ENCODE peak calls at places on chromosomes 12 and 14, in seven cellular contexts. One of them, this sample, is unnamed.

GRCh38 chr14:101098641-101099040 is 195.1 kb upstream of the RTL1 start:
- DNase-seq in AG04450: no peak
- DNase-seq in effector memory CD4-positive, alpha-beta T cell: no peak
- DNase-seq in transverse colon: no peak
- DNase-seq in left ventricle myocardium inferior: no peak
- DNase-seq in endothelial cell of umbilical vein: peak; percentile 98
- DNase-seq in IMR-90: no peak
- DNase-seq in this sample: no peak

GRCh38 chr14:69853774-69854173 is 25.4 kb upstream of the SMOC1 start:
- DNase-seq in AG04450: no peak
- DNase-seq in left ventricle myocardium inferior: no peak
- DNase-seq in endothelial cell of umbilical vein: no peak
- DNase-seq in IMR-90: no peak
- DNase-seq in effector memory CD4-positive, alpha-beta T cell: no peak
- DNase-seq in transverse colon: no peak
- DNase-seq in this sample: no peak

GRCh38 chr12:130013771-130014484 is 110.1 kb upstream of the TMEM132D start:
- DNase-seq in transverse colon: peak; percentile 35
- DNase-seq in AG04450: no peak
- DNase-seq in left ventricle myocardium inferior: peak; percentile 22
- DNase-seq in effector memory CD4-positive, alpha-beta T cell: no peak
- DNase-seq in IMR-90: no peak
- DNase-seq in endothelial cell of umbilical vein: no peak
- DNase-seq in this sample: no peak

GRCh38 chr12:109544955-109545531 is 28.3 kb downstream of the MMAB start:
- DNase-seq in AG04450: no peak
- DNase-seq in IMR-90: peak; percentile 37
- DNase-seq in left ventricle myocardium inferior: no peak
- DNase-seq in effector memory CD4-positive, alpha-beta T cell: no peak
- DNase-seq in transverse colon: no peak
- DNase-seq in endothelial cell of umbilical vein: peak; percentile 26
- DNase-seq in this sample: no peak

GRCh38 chr14:36268957-36269734 is 51.3 kb downstream of the MBIP start:
- DNase-seq in effector memory CD4-positive, alpha-beta T cell: no peak
- DNase-seq in transverse colon: no peak
- DNase-seq in IMR-90: no peak
- DNase-seq in AG04450: no peak
- DNase-seq in left ventricle myocardium inferior: no peak
- DNase-seq in endothelial cell of umbilical vein: no peak
- DNase-seq in this sample: no peak

GRCh38 chr14:67820428-67820881 is 876 bp downstream of the RAD51B start:
- DNase-seq in left ventricle myocardium inferior: no peak
- DNase-seq in IMR-90: peak; percentile 31
- DNase-seq in endothelial cell of umbilical vein: peak; percentile 24
- DNase-seq in AG04450: no peak
- DNase-seq in effector memory CD4-positive, alpha-beta T cell: no peak
- DNase-seq in transverse colon: peak; percentile 36
- DNase-seq in this sample: no peak

GRCh38 chr14:51836417-51836816 is 24.0 kb upstream of the GNG2 start:
- DNase-seq in endothelial cell of umbilical vein: no peak
- DNase-seq in left ventricle myocardium inferior: no peak
- DNase-seq in effector memory CD4-positive, alpha-beta T cell: no peak
- DNase-seq in IMR-90: no peak
- DNase-seq in transverse colon: no peak
- DNase-seq in AG04450: no peak
- DNase-seq in this sample: no peak

GRCh38 chr12:78804262-78804661 is 60.3 kb upstream of the SYT1 start:
- DNase-seq in effector memory CD4-positive, alpha-beta T cell: no peak
- DNase-seq in transverse colon: no peak
- DNase-seq in IMR-90: no peak
- DNase-seq in AG04450: no peak
- DNase-seq in left ventricle myocardium inferior: no peak
- DNase-seq in endothelial cell of umbilical vein: no peak
- DNase-seq in this sample: peak; percentile 30

GRCh38 chr14:59245809-59246295 is 57.4 kb downstream of the DAAM1 start:
- DNase-seq in left ventricle myocardium inferior: no peak
- DNase-seq in endothelial cell of umbilical vein: no peak
- DNase-seq in IMR-90: no peak
- DNase-seq in transverse colon: no peak
- DNase-seq in AG04450: no peak
- DNase-seq in effector memory CD4-positive, alpha-beta T cell: no peak
- DNase-seq in this sample: no peak

GRCh38 chr12:119843100-119843499 is 34.0 kb downstream of the CIT start:
- DNase-seq in AG04450: no peak
- DNase-seq in IMR-90: peak; percentile 23
- DNase-seq in effector memory CD4-positive, alpha-beta T cell: no peak
- DNase-seq in left ventricle myocardium inferior: no peak
- DNase-seq in transverse colon: no peak
- DNase-seq in endothelial cell of umbilical vein: no peak
- DNase-seq in this sample: no peak

GRCh38 chr12:28446031-28446430 is 255.8 kb downstream of the CCDC91 start:
- DNase-seq in AG04450: no peak
- DNase-seq in IMR-90: peak; percentile 29
- DNase-seq in left ventricle myocardium inferior: no peak
- DNase-seq in transverse colon: no peak
- DNase-seq in endothelial cell of umbilical vein: no peak
- DNase-seq in effector memory CD4-positive, alpha-beta T cell: no peak
- DNase-seq in this sample: no peak

GRCh38 chr14:75880512-75880911 is 101.3 kb downstream of the TGFB3 start:
- DNase-seq in transverse colon: no peak
- DNase-seq in left ventricle myocardium inferior: no peak
- DNase-seq in AG04450: no peak
- DNase-seq in IMR-90: no peak
- DNase-seq in endothelial cell of umbilical vein: no peak
- DNase-seq in effector memory CD4-positive, alpha-beta T cell: no peak
- DNase-seq in this sample: no peak

GRCh38 chr12:42961395-42961794 is 371.8 kb upstream of the PRICKLE1 start:
- DNase-seq in left ventricle myocardium inferior: no peak
- DNase-seq in endothelial cell of umbilical vein: peak; percentile 89
- DNase-seq in AG04450: peak; percentile 63
- DNase-seq in transverse colon: no peak
- DNase-seq in effector memory CD4-positive, alpha-beta T cell: no peak
- DNase-seq in IMR-90: peak; percentile 64
- DNase-seq in this sample: no peak

GRCh38 chr12:48998497-48999353 is 450 bp downstream of the DDN start:
- DNase-seq in endothelial cell of umbilical vein: no peak
- DNase-seq in effector memory CD4-positive, alpha-beta T cell: no peak
- DNase-seq in transverse colon: peak; percentile 60
- DNase-seq in IMR-90: peak; percentile 30
- DNase-seq in left ventricle myocardium inferior: no peak
- DNase-seq in AG04450: no peak
- DNase-seq in this sample: no peak

GRCh38 chr14:22553445-22553844 is 35.6 kb downstream of the DAD1 start:
- DNase-seq in IMR-90: no peak
- DNase-seq in effector memory CD4-positive, alpha-beta T cell: no peak
- DNase-seq in AG04450: no peak
- DNase-seq in endothelial cell of umbilical vein: no peak
- DNase-seq in left ventricle myocardium inferior: no peak
- DNase-seq in transverse colon: no peak
- DNase-seq in this sample: no peak

GRCh38 chr12:32365473-32366064 is 33.8 kb upstream of the FGD4 start:
- DNase-seq in transverse colon: peak; percentile 60
- DNase-seq in effector memory CD4-positive, alpha-beta T cell: no peak
- DNase-seq in IMR-90: peak; percentile 82
- DNase-seq in AG04450: peak; percentile 47
- DNase-seq in left ventricle myocardium inferior: peak; percentile 23
- DNase-seq in endothelial cell of umbilical vein: peak; percentile 85
- DNase-seq in this sample: no peak

GRCh38 chr12:4116251-4117111 is 157.1 kb upstream of the CCND2 start:
- DNase-seq in IMR-90: peak; percentile 82
- DNase-seq in AG04450: peak; percentile 61
- DNase-seq in transverse colon: peak; percentile 60
- DNase-seq in left ventricle myocardium inferior: no peak
- DNase-seq in effector memory CD4-positive, alpha-beta T cell: no peak
- DNase-seq in endothelial cell of umbilical vein: peak; percentile 14
- DNase-seq in this sample: no peak

GRCh38 chr14:93975791-93976476 is 436 bp downstream of the ASB2 start:
- DNase-seq in transverse colon: no peak
- DNase-seq in effector memory CD4-positive, alpha-beta T cell: no peak
- DNase-seq in left ventricle myocardium inferior: no peak
- DNase-seq in AG04450: no peak
- DNase-seq in IMR-90: no peak
- DNase-seq in endothelial cell of umbilical vein: no peak
- DNase-seq in this sample: no peak

GRCh38 chr12:89064780-89065179 is 287.5 kb downstream of the DUSP6 start:
- DNase-seq in transverse colon: no peak
- DNase-seq in endothelial cell of umbilical vein: no peak
- DNase-seq in IMR-90: peak; percentile 71
- DNase-seq in effector memory CD4-positive, alpha-beta T cell: no peak
- DNase-seq in left ventricle myocardium inferior: no peak
- DNase-seq in AG04450: no peak
- DNase-seq in this sample: no peak

GRCh38 chr14:61380984-61381383 is 59.6 kb downstream of the PRKCH start:
- DNase-seq in left ventricle myocardium inferior: no peak
- DNase-seq in effector memory CD4-positive, alpha-beta T cell: no peak
- DNase-seq in transverse colon: no peak
- DNase-seq in AG04450: no peak
- DNase-seq in endothelial cell of umbilical vein: no peak
- DNase-seq in IMR-90: no peak
- DNase-seq in this sample: no peak

GRCh38 chr12:119528241-119528640 is 65.3 kb upstream of the TMEM233 start:
- DNase-seq in endothelial cell of umbilical vein: no peak
- DNase-seq in effector memory CD4-positive, alpha-beta T cell: no peak
- DNase-seq in transverse colon: no peak
- DNase-seq in left ventricle myocardium inferior: no peak
- DNase-seq in IMR-90: no peak
- DNase-seq in AG04450: no peak
- DNase-seq in this sample: no peak

GRCh38 chr12:19434538-19434937 is 4.8 kb upstream of the AEBP2 start:
- DNase-seq in left ventricle myocardium inferior: no peak
- DNase-seq in IMR-90: no peak
- DNase-seq in endothelial cell of umbilical vein: no peak
- DNase-seq in AG04450: no peak
- DNase-seq in effector memory CD4-positive, alpha-beta T cell: no peak
- DNase-seq in transverse colon: no peak
- DNase-seq in this sample: no peak

GRCh38 chr14:106556665-106557289 is 1030.4 kb downstream of the TMEM121 start:
- DNase-seq in endothelial cell of umbilical vein: no peak
- DNase-seq in IMR-90: no peak
- DNase-seq in transverse colon: peak; percentile 73
- DNase-seq in left ventricle myocardium inferior: no peak
- DNase-seq in AG04450: no peak
- DNase-seq in effector memory CD4-positive, alpha-beta T cell: peak; percentile 49
- DNase-seq in this sample: peak; percentile 60

GRCh38 chr14:72644038-72644437 is 249.9 kb downstream of the DPF3 start:
- DNase-seq in endothelial cell of umbilical vein: no peak
- DNase-seq in AG04450: no peak
- DNase-seq in effector memory CD4-positive, alpha-beta T cell: no peak
- DNase-seq in left ventricle myocardium inferior: no peak
- DNase-seq in IMR-90: peak; percentile 30
- DNase-seq in transverse colon: no peak
- DNase-seq in this sample: no peak

GRCh38 chr12:32334384-32334783 is 65.0 kb upstream of the FGD4 start:
- DNase-seq in left ventricle myocardium inferior: no peak
- DNase-seq in endothelial cell of umbilical vein: no peak
- DNase-seq in IMR-90: no peak
- DNase-seq in AG04450: no peak
- DNase-seq in transverse colon: no peak
- DNase-seq in effector memory CD4-positive, alpha-beta T cell: no peak
- DNase-seq in this sample: no peak

GRCh38 chr12:131267576-131267975 is 313.9 kb downstream of the ADGRD1 start:
- DNase-seq in transverse colon: no peak
- DNase-seq in effector memory CD4-positive, alpha-beta T cell: no peak
- DNase-seq in AG04450: no peak
- DNase-seq in endothelial cell of umbilical vein: no peak
- DNase-seq in left ventricle myocardium inferior: no peak
- DNase-seq in IMR-90: no peak
- DNase-seq in this sample: no peak
- H3K27ac ChIP-seq in transverse colon: peak overlapping the region; percentile 46
- H3K27ac ChIP-seq in effector memory CD4-positive, alpha-beta T cell: no peak overlapping the region
- H3K27ac ChIP-seq in AG04450: no peak overlapping the region
- H3K27ac ChIP-seq in endothelial cell of umbilical vein: no peak overlapping the region
- H3K27ac ChIP-seq in left ventricle myocardium inferior: peak overlapping the region; percentile 30
- H3K27ac ChIP-seq in IMR-90: no peak overlapping the region
- H3K27ac ChIP-seq in this sample: no peak overlapping the region

DNA sequence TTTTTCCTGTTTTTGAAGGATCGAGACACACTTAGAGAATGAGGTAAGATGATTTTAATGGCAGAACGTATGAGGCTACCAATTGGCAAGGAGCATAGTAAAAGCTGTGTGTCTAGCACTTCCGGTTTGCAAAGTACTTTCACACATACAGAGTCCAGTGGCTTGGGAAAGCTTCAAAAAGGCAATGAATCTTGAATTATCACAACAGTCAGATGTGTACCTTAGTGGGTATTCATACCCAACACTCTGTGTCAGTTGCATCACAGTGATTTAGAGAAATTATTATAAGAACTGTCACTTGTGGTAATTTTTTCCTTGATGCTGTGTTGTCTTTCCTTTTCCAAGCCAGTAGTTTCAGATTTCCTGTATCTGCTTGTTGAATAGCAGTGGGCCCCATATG is 424.1 kb downstream of the PCNX1 start:
- DNase-seq in effector memory CD4-positive, alpha-beta T cell: no peak
- DNase-seq in AG04450: no peak
- DNase-seq in IMR-90: no peak
- DNase-seq in left ventricle myocardium inferior: no peak
- DNase-seq in endothelial cell of umbilical vein: no peak
- DNase-seq in transverse colon: no peak
- DNase-seq in this sample: no peak
- H3K27ac ChIP-seq in effector memory CD4-positive, alpha-beta T cell: no peak overlapping the region
- H3K27ac ChIP-seq in AG04450: no peak overlapping the region
- H3K27ac ChIP-seq in IMR-90: no peak overlapping the region
- H3K27ac ChIP-seq in left ventricle myocardium inferior: no peak overlapping the region
- H3K27ac ChIP-seq in endothelial cell of umbilical vein: no peak overlapping the region
- H3K27ac ChIP-seq in transverse colon: no peak overlapping the region
- H3K27ac ChIP-seq in this sample: no peak overlapping the region

GRCh38 chr12:46373303-46374182 is 970 bp upstream of the SLC38A2 start:
- DNase-seq in left ventricle myocardium inferior: peak; percentile 51
- DNase-seq in transverse colon: peak; percentile 55
- DNase-seq in AG04450: no peak
- DNase-seq in effector memory CD4-positive, alpha-beta T cell: no peak
- DNase-seq in IMR-90: peak; percentile 68
- DNase-seq in endothelial cell of umbilical vein: peak; percentile 80
- DNase-seq in this sample: peak; percentile 63
- H3K27ac ChIP-seq in left ventricle myocardium inferior: peak overlapping the region; percentile 98
- H3K27ac ChIP-seq in transverse colon: peak overlapping the region; percentile 100
- H3K27ac ChIP-seq in AG04450: peak overlapping the region; percentile 96
- H3K27ac ChIP-seq in effector memory CD4-positive, alpha-beta T cell: peak overlapping the region; percentile 90
- H3K27ac ChIP-seq in IMR-90: peak overlapping the region; percentile 94
- H3K27ac ChIP-seq in endothelial cell of umbilical vein: peak overlapping the region; percentile 96
- H3K27ac ChIP-seq in this sample: peak overlapping the region; percentile 90

DNA sequence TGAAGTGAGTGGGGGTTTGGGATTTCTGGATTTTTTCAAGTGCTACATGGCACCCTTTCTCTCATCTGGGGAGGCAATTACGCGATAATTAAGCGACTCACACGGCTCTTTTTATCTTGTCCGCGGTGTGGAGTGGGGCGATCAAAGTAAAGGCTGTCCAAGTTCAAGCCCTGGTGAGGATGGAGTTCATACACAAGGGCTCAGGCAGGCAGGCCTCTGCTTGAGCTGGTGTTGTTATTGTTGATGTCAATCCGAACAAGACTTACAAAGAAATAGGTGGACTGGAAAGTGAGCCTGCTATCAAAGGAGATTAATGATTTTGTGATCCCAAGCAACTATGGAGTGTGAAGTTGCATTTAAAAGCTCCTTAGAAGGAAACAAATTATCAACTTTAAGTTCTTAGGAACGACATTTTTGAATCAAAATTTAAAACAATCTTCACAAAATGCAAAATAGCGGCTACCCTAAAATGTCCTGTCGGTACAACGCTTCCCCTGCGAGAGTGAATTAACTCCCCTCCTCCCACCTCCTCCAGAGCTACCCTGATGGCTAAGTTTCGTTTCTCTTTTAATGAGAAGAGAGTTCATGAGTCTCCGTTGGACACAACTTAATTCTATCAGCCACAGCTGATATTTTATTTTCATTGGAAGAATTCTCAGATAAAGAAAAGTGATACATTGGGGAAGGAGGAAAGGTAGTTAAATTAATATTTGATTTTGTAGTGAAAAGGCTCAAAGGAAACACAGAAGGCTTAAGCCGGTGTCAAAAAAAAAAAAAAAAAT is 5.9 kb downstream of the FOXA1 start:
- DNase-seq in AG04450: no peak
- DNase-seq in endothelial cell of umbilical vein: no peak
- DNase-seq in left ventricle myocardium inferior: no peak
- DNase-seq in transverse colon: peak; percentile 24
- DNase-seq in IMR-90: no peak
- DNase-seq in effector memory CD4-positive, alpha-beta T cell: no peak
- DNase-seq in this sample: no peak
- H3K27ac ChIP-seq in AG04450: no peak overlapping the region
- H3K27ac ChIP-seq in endothelial cell of umbilical vein: no peak overlapping the region
- H3K27ac ChIP-seq in left ventricle myocardium inferior: no peak overlapping the region
- H3K27ac ChIP-seq in transverse colon: peak overlapping the region; percentile 87
- H3K27ac ChIP-seq in IMR-90: no peak overlapping the region
- H3K27ac ChIP-seq in effector memory CD4-positive, alpha-beta T cell: no peak overlapping the region
- H3K27ac ChIP-seq in this sample: no peak overlapping the region

This sample was measured in right cardiac atrium.